ENCODE peak calls at places on chromosomes 1 and 21, in eight cellular contexts. Q, I, U, W, H, M, P and X are unnamed samples.

GRCh38 chr1:202124107-202124506 is 1.4 kb downstream of the GPR37L1 start:
- DNase-seq in Q (no peak), I (no peak), U (no peak), W (no peak), H (no peak), M (no peak), P (no peak), X (no peak)

GRCh38 chr1:18927082-18927653 is 24.8 kb upstream of the ALDH4A1 start:
- DNase-seq in Q (no peak), I (no peak), U (no peak), W (peak; percentile 43), H (no peak), M (no peak), P (no peak), X (no peak)

GRCh38 chr1:244341455-244342450 is 110.0 kb downstream of the ADSS2 start:
- DNase-seq in Q (peak; percentile 78), I (peak; percentile 49), U (no peak), W (no peak), H (no peak), M (no peak), P (no peak), X (no peak)

GRCh38 chr1:160149706-160150105 is 1.7 kb upstream of the ATP1A4 start:
- DNase-seq in Q (no peak), I (no peak), U (no peak), W (no peak), H (peak; percentile 29), M (peak; percentile 80), P (no peak), X (no peak)

GRCh38 chr1:24173638-24174325 is 13.3 kb downstream of the IFNLR1 start:
- DNase-seq in Q (no peak), I (no peak), U (no peak), W (no peak), H (no peak), M (no peak), P (no peak), X (no peak)

GRCh38 chr21:44051462-44051941 is 39.4 kb downstream of the TRAPPC10 start:
- DNase-seq in Q (no peak), I (peak; percentile 55), U (no peak), W (no peak), H (peak; percentile 55), M (peak; percentile 52), P (peak; percentile 43), X (no peak)

GRCh38 chr21:42846221-42846620 is 33.1 kb downstream of the WDR4 start:
- DNase-seq in Q (no peak), I (no peak), U (peak; percentile 26), W (no peak), H (no peak), M (no peak), P (no peak), X (no peak)

GRCh38 chr1:6423321-6423999 is 1.1 kb upstream of the ESPN start:
- DNase-seq in Q (peak; percentile 86), I (no peak), U (no peak), W (peak; percentile 41), H (no peak), M (no peak), P (no peak), X (peak; percentile 19)

GRCh38 chr1:83077411-83077810 is 921.5 kb downstream of the TTLL7 start:
- DNase-seq in Q (no peak), I (no peak), U (no peak), W (no peak), H (no peak), M (no peak), P (no peak), X (no peak)

DNA sequence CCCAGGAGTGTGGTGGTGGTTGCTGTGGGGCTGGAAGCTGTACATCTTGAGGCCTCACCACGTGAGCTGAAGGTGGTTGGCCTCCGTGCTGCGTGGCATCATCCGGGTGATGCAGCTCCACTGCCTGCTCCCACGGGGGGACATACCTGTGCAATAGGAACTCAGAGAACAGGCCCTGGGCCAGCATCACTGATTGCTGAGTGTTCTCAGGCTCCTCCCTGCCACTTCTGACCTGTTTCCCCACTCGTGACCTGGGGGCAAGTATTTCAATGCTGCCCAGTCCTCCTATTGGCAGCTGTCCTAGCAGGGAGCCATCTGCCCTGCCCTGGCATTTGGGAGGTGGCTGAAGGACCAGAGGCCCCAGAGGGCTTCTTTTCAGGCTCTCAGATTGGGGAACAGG is 26.1 kb downstream of the PTPRF start:
- DNase-seq in Q (no peak), I (no peak), U (no peak), W (no peak), H (no peak), M (no peak), P (no peak), X (no peak)
- H3K27ac ChIP-seq in Q (no peak overlapping the region), I (no peak overlapping the region), U (no peak overlapping the region), W (no peak overlapping the region), H (no peak overlapping the region), M (no peak overlapping the region), P (no peak overlapping the region), X (no peak overlapping the region)

GRCh38 chr1:59732219-59732955 is 82.4 kb upstream of the HOOK1 start:
- DNase-seq in Q (no peak), I (no peak), U (no peak), W (no peak), H (peak; percentile 11), M (peak; percentile 52), P (no peak), X (no peak)

GRCh38 chr1:59733443-59734141 is 81.2 kb upstream of the HOOK1 start:
- DNase-seq in Q (peak; percentile 13), I (no peak), U (no peak), W (no peak), H (peak; percentile 48), M (peak; percentile 54), P (no peak), X (no peak)

GRCh38 chr1:59730302-59730701 is 84.4 kb upstream of the HOOK1 start:
- DNase-seq in Q (no peak), I (no peak), U (no peak), W (no peak), H (peak; percentile 94), M (peak; percentile 86), P (no peak), X (no peak)

GRCh38 chr1:59736744-59737143 is 78.0 kb upstream of the HOOK1 start:
- DNase-seq in Q (no peak), I (no peak), U (no peak), W (no peak), H (no peak), M (no peak), P (no peak), X (no peak)

GRCh38 chr1:59730759-59731478 is 83.8 kb upstream of the HOOK1 start:
- DNase-seq in Q (peak; percentile 86), I (peak; percentile 15), U (no peak), W (no peak), H (peak; percentile 99), M (peak; percentile 97), P (peak; percentile 90), X (peak; percentile 17)
- H3K27ac ChIP-seq in Q (peak overlapping the region; percentile 71), I (peak overlapping the region; percentile 46), U (peak overlapping the region; percentile 80), W (no peak overlapping the region), H (peak overlapping the region; percentile 85), M (peak overlapping the region; percentile 84), P (peak overlapping the region; percentile 63), X (peak overlapping the region; percentile 56)

DNA sequence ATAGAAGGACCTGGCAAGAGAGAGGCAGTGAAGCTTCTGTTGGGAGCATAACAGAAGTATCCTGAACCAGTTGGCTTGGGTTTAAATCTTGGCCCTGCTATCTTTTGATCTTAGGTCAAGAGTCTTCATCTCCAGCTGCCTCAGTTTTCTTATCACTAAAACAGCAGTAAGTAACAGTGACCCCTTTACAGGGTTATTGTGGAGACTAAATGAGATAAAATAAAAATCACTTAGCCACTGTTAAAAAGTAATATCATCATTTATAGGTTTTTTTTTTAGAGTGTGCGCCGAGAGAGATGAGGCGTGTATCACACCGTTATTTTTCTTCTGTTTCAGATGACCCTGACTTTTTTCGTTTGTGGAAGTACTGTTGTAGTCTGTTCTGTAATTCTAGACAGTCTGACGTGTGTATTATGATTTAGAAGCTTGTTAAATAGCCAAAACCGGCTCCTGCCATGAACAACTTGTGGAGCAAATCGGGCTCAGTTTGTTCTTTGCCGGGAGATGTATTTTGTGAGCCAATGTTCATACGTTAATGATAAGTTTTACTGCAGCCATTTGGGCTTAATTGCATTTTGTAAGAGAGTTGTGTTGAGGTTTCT is 1.2 kb downstream of the THRAP3 start:
- DNase-seq in Q (peak; percentile 42), I (no peak), U (no peak), W (no peak), H (peak; percentile 18), M (peak; percentile 35), P (no peak), X (no peak)
- H3K27ac ChIP-seq in Q (peak overlapping the region; percentile 93), I (peak overlapping the region; percentile 92), U (peak overlapping the region; percentile 84), W (peak overlapping the region; percentile 100), H (peak overlapping the region; percentile 83), M (peak overlapping the region; percentile 98), P (no peak overlapping the region), X (peak overlapping the region; percentile 96)

GRCh38 chr1:21573971-21574458 is 64.8 kb downstream of the ALPL start:
- DNase-seq in Q (peak; percentile 75), I (peak; percentile 64), U (peak; percentile 69), W (no peak), H (peak; percentile 75), M (peak; percentile 72), P (peak; percentile 68), X (peak; percentile 37)
- H3K27ac ChIP-seq in Q (no peak overlapping the region), I (no peak overlapping the region), U (no peak overlapping the region), W (no peak overlapping the region), H (no peak overlapping the region), M (no peak overlapping the region), P (no peak overlapping the region), X (peak overlapping the region; percentile 26)

GRCh38 chr1:69126761-69127160 is 441.0 kb upstream of the LRRC7 start:
- DNase-seq in Q (no peak), I (no peak), U (no peak), W (no peak), H (no peak), M (no peak), P (no peak), X (no peak)

GRCh38 chr1:69122373-69122772 is 445.3 kb upstream of the LRRC7 start:
- DNase-seq in Q (no peak), I (no peak), U (no peak), W (no peak), H (no peak), M (no peak), P (no peak), X (no peak)

GRCh38 chr1:69120828-69121227 is 446.9 kb upstream of the LRRC7 start:
- DNase-seq in Q (no peak), I (no peak), U (no peak), W (no peak), H (no peak), M (no peak), P (no peak), X (no peak)

GRCh38 chr1:69121708-69122107 is 446.0 kb upstream of the LRRC7 start:
- DNase-seq in Q (no peak), I (no peak), U (no peak), W (no peak), H (no peak), M (peak; percentile 62), P (no peak), X (no peak)

DNA sequence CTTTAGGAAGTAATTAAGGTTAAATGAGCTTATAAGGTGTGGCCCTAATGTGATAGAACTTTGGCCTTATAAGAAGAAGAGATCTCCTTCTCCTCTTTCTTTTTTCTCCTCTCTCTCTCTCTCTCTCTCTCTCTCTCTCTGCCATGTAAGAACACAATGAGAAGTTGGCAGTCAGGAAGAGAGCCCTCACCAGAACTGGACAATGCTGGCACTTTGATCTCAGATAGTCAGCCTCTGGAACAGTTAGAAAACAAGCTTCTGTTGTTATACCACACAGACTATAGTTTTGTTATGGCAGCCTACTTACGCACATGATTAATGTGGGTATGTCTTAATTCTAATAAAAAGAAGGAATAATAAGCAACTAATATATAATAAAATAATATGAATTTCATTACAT is 444.2 kb upstream of the LRRC7 start:
- DNase-seq in Q (no peak), I (no peak), U (no peak), W (no peak), H (no peak), M (no peak), P (no peak), X (no peak)
- H3K27ac ChIP-seq in Q (no peak overlapping the region), I (no peak overlapping the region), U (no peak overlapping the region), W (no peak overlapping the region), H (no peak overlapping the region), M (no peak overlapping the region), P (no peak overlapping the region), X (no peak overlapping the region)